ENCODE peak calls at places on chromosomes 13 and 19, in seven cellular contexts. One of them, this sample, is unnamed.

GRCh38 chr19:43430142-43430710 is 15.5 kb downstream of the TEX101 start:
- DNase-seq in ascending aorta: no peak
- DNase-seq in NCI-H526: no peak
- DNase-seq in uterus: no peak
- DNase-seq in T follicular helper cell: no peak
- DNase-seq in stimulated activated CD4-positive, alpha-beta T cell treated with anti-CD3 and anti-CD28 coated beads, Interleukin-1b, Interleukin-23, amount 100 ng/mL, for 24 hours: no peak
- DNase-seq in foreskin fibroblast: no peak
- DNase-seq in this sample: no peak

GRCh38 chr13:110509478-110509926 is 52.0 kb downstream of the RAB20 start:
- DNase-seq in foreskin fibroblast: no peak
- DNase-seq in T follicular helper cell: no peak
- DNase-seq in uterus: no peak
- DNase-seq in ascending aorta: no peak
- DNase-seq in NCI-H526: no peak
- DNase-seq in stimulated activated CD4-positive, alpha-beta T cell treated with anti-CD3 and anti-CD28 coated beads, Interleukin-1b, Interleukin-23, amount 100 ng/mL, for 24 hours: no peak
- DNase-seq in this sample: no peak

GRCh38 chr13:49858183-49858856 is 65.8 kb upstream of the KPNA3 start:
- DNase-seq in stimulated activated CD4-positive, alpha-beta T cell treated with anti-CD3 and anti-CD28 coated beads, Interleukin-1b, Interleukin-23, amount 100 ng/mL, for 24 hours: no peak
- DNase-seq in NCI-H526: no peak
- DNase-seq in uterus: no peak
- DNase-seq in T follicular helper cell: no peak
- DNase-seq in ascending aorta: no peak
- DNase-seq in foreskin fibroblast: peak; percentile 97
- DNase-seq in this sample: peak; percentile 76

GRCh38 chr13:89726690-89727435 is 1620.6 kb upstream of the MIR17HG start:
- DNase-seq in stimulated activated CD4-positive, alpha-beta T cell treated with anti-CD3 and anti-CD28 coated beads, Interleukin-1b, Interleukin-23, amount 100 ng/mL, for 24 hours: no peak
- DNase-seq in uterus: no peak
- DNase-seq in ascending aorta: no peak
- DNase-seq in foreskin fibroblast: no peak
- DNase-seq in T follicular helper cell: no peak
- DNase-seq in NCI-H526: no peak
- DNase-seq in this sample: no peak

GRCh38 chr13:44331912-44332840 is 41.4 kb upstream of the SERP2 start:
- DNase-seq in T follicular helper cell: no peak
- DNase-seq in foreskin fibroblast: peak; percentile 38
- DNase-seq in NCI-H526: no peak
- DNase-seq in ascending aorta: peak; percentile 61
- DNase-seq in stimulated activated CD4-positive, alpha-beta T cell treated with anti-CD3 and anti-CD28 coated beads, Interleukin-1b, Interleukin-23, amount 100 ng/mL, for 24 hours: no peak
- DNase-seq in uterus: peak; percentile 88
- DNase-seq in this sample: peak; percentile 62

GRCh38 chr13:46052314-46053161 is at the start of gene ZC3H13:
- DNase-seq in ascending aorta: peak; percentile 80
- DNase-seq in stimulated activated CD4-positive, alpha-beta T cell treated with anti-CD3 and anti-CD28 coated beads, Interleukin-1b, Interleukin-23, amount 100 ng/mL, for 24 hours: peak; percentile 82
- DNase-seq in foreskin fibroblast: peak; percentile 95
- DNase-seq in T follicular helper cell: peak; percentile 91
- DNase-seq in uterus: peak; percentile 89
- DNase-seq in NCI-H526: peak; percentile 97
- DNase-seq in this sample: peak; percentile 97

GRCh38 chr13:52998290-52998876 is 30.2 kb upstream of the OLFM4 start:
- DNase-seq in stimulated activated CD4-positive, alpha-beta T cell treated with anti-CD3 and anti-CD28 coated beads, Interleukin-1b, Interleukin-23, amount 100 ng/mL, for 24 hours: no peak
- DNase-seq in NCI-H526: no peak
- DNase-seq in foreskin fibroblast: no peak
- DNase-seq in T follicular helper cell: no peak
- DNase-seq in uterus: no peak
- DNase-seq in ascending aorta: no peak
- DNase-seq in this sample: no peak

GRCh38 chr13:101267656-101268055 is 148.7 kb downstream of the NALCN start:
- DNase-seq in NCI-H526: no peak
- DNase-seq in uterus: no peak
- DNase-seq in ascending aorta: no peak
- DNase-seq in T follicular helper cell: no peak
- DNase-seq in foreskin fibroblast: peak; percentile 35
- DNase-seq in stimulated activated CD4-positive, alpha-beta T cell treated with anti-CD3 and anti-CD28 coated beads, Interleukin-1b, Interleukin-23, amount 100 ng/mL, for 24 hours: no peak
- DNase-seq in this sample: peak; percentile 66

GRCh38 chr19:44635581-44636438 is 7.9 kb upstream of the PVR start:
- DNase-seq in stimulated activated CD4-positive, alpha-beta T cell treated with anti-CD3 and anti-CD28 coated beads, Interleukin-1b, Interleukin-23, amount 100 ng/mL, for 24 hours: no peak
- DNase-seq in uterus: no peak
- DNase-seq in ascending aorta: no peak
- DNase-seq in NCI-H526: no peak
- DNase-seq in T follicular helper cell: no peak
- DNase-seq in foreskin fibroblast: no peak
- DNase-seq in this sample: peak; percentile 29

GRCh38 chr13:75258159-75258782 is 223.7 kb downstream of the TBC1D4 start:
- DNase-seq in foreskin fibroblast: peak; percentile 15
- DNase-seq in NCI-H526: peak; percentile 53
- DNase-seq in stimulated activated CD4-positive, alpha-beta T cell treated with anti-CD3 and anti-CD28 coated beads, Interleukin-1b, Interleukin-23, amount 100 ng/mL, for 24 hours: no peak
- DNase-seq in ascending aorta: no peak
- DNase-seq in T follicular helper cell: no peak
- DNase-seq in uterus: no peak
- DNase-seq in this sample: peak; percentile 34

GRCh38 chr19:27906081-27906480 is 1306.9 kb downstream of the UQCRFS1 start:
- DNase-seq in uterus: no peak
- DNase-seq in foreskin fibroblast: no peak
- DNase-seq in NCI-H526: no peak
- DNase-seq in stimulated activated CD4-positive, alpha-beta T cell treated with anti-CD3 and anti-CD28 coated beads, Interleukin-1b, Interleukin-23, amount 100 ng/mL, for 24 hours: no peak
- DNase-seq in ascending aorta: no peak
- DNase-seq in T follicular helper cell: no peak
- DNase-seq in this sample: no peak

GRCh38 chr13:30607908-30608307 is 9.8 kb upstream of the USPL1 start:
- DNase-seq in T follicular helper cell: peak; percentile 48
- DNase-seq in NCI-H526: no peak
- DNase-seq in stimulated activated CD4-positive, alpha-beta T cell treated with anti-CD3 and anti-CD28 coated beads, Interleukin-1b, Interleukin-23, amount 100 ng/mL, for 24 hours: no peak
- DNase-seq in foreskin fibroblast: no peak
- DNase-seq in uterus: no peak
- DNase-seq in ascending aorta: no peak
- DNase-seq in this sample: no peak